ENCODE peak calls at places on chromosomes 3 and 15, in nine cellular contexts. I, W, H, X, P, E, Q, V and N are unnamed samples.

GRCh38 chr15:70344666-70345065 is 246.9 kb upstream of the TLE3 start:
- DNase-seq in I (no peak), W (no peak), H (no peak), X (no peak), P (no peak), E (peak), Q (no peak), V (no peak), N (no peak)

GRCh38 chr3:196406806-196407470 is 25.3 kb downstream of the UBXN7 start:
- DNase-seq in I (peak), W (no peak), H (no peak), X (peak), P (no peak), E (no peak), Q (no peak), V (no peak), N (no peak)

GRCh38 chr15:52642386-52643361 is 36.5 kb downstream of the ATOSA start:
- DNase-seq in I (no peak), W (no peak), H (no peak), X (no peak), P (no peak), E (no peak), Q (no peak), V (no peak), N (no peak)

GRCh38 chr3:102106421-102107097 is 257.2 kb downstream of the NFKBIZ start:
- DNase-seq in I (no peak), W (peak), H (no peak), X (no peak), P (no peak), E (no peak), Q (peak), V (no peak), N (no peak)

GRCh38 chr3:169581633-169582032 is 81.9 kb downstream of the MECOM start:
- DNase-seq in I (no peak), W (no peak), H (no peak), X (no peak), P (no peak), E (no peak), Q (no peak), V (no peak), N (no peak)

GRCh38 chr15:63449711-63450110 is 54.7 kb upstream of the USP3 start:
- DNase-seq in I (no peak), W (no peak), H (no peak), X (peak), P (no peak), E (no peak), Q (no peak), V (no peak), N (no peak)

GRCh38 chr15:77030042-77030927 is 35.4 kb downstream of the PSTPIP1 start:
- DNase-seq in I (peak), W (peak), H (no peak), X (no peak), P (no peak), E (no peak), Q (no peak), V (no peak), N (no peak)

GRCh38 chr3:23390989-23391388 is 187.9 kb downstream of the UBE2E2 start:
- DNase-seq in I (no peak), W (no peak), H (no peak), X (no peak), P (no peak), E (no peak), Q (no peak), V (no peak), N (no peak)

GRCh38 chr15:55999635-56000034 is 6.2 kb upstream of the NEDD4 start:
- DNase-seq in I (no peak), W (no peak), H (no peak), X (no peak), P (no peak), E (no peak), Q (no peak), V (no peak), N (no peak)

GRCh38 chr15:56683925-56684324 is 49.4 kb downstream of the ZNF280D start:
- DNase-seq in I (no peak), W (no peak), H (no peak), X (no peak), P (no peak), E (no peak), Q (no peak), V (no peak), N (no peak)

GRCh38 chr3:122391674-122392446 is 7.9 kb downstream of the FAM162A start:
- DNase-seq in I (no peak), W (no peak), H (no peak), X (no peak), P (no peak), E (no peak), Q (no peak), V (no peak), N (no peak)

GRCh38 chr15:39393575-39394335 is 187.1 kb upstream of the THBS1 start:
- DNase-seq in I (no peak), W (no peak), H (no peak), X (peak), P (no peak), E (no peak), Q (no peak), V (no peak), N (no peak)

GRCh38 chr3:37149246-37149645 is 25.1 kb downstream of the LRRFIP2 start:
- DNase-seq in I (no peak), W (no peak), H (no peak), X (no peak), P (no peak), E (no peak), Q (no peak), V (no peak), N (no peak)

GRCh38 chr3:12476238-12476897 is 7.9 kb upstream of the TSEN2 start:
- DNase-seq in I (no peak), W (no peak), H (no peak), X (no peak), P (no peak), E (no peak), Q (no peak), V (no peak), N (no peak)

GRCh38 chr3:123028233-123028828 is 768 bp upstream of the SEMA5B start:
- DNase-seq in I (peak), W (peak), H (no peak), X (peak), P (no peak), E (no peak), Q (peak), V (peak), N (no peak)

GRCh38 chr15:80977627-80978036 is 12.0 kb downstream of the MESD start:
- DNase-seq in I (no peak), W (peak), H (no peak), X (peak), P (peak), E (peak), Q (no peak), V (peak), N (peak)

GRCh38 chr3:108420926-108421325 is 89.5 kb downstream of the MYH15 start:
- DNase-seq in I (no peak), W (peak), H (no peak), X (no peak), P (no peak), E (no peak), Q (no peak), V (no peak), N (no peak)

GRCh38 chr3:123314409-123315270 is 112.9 kb downstream of the SEC22A start:
- DNase-seq in I (no peak), W (no peak), H (no peak), X (no peak), P (no peak), E (peak), Q (no peak), V (no peak), N (no peak)

GRCh38 chr3:152263711-152264110 is 5.0 kb upstream of the MBNL1 start:
- DNase-seq in I (no peak), W (no peak), H (no peak), X (no peak), P (no peak), E (no peak), Q (no peak), V (no peak), N (no peak)

GRCh38 chr3:4888913-4889846 is 90.1 kb upstream of the BHLHE40 start:
- DNase-seq in I (no peak), W (peak), H (peak), X (no peak), P (no peak), E (no peak), Q (peak), V (no peak), N (no peak)

GRCh38 chr3:101897013-101897412 is 47.7 kb downstream of the NFKBIZ start:
- DNase-seq in I (no peak), W (no peak), H (no peak), X (no peak), P (no peak), E (no peak), Q (no peak), V (no peak), N (no peak)

GRCh38 chr3:164640586-164640985 is 437.7 kb downstream of the SI start:
- DNase-seq in I (no peak), W (no peak), H (no peak), X (no peak), P (no peak), E (no peak), Q (no peak), V (no peak), N (no peak)